ENCODE peak calls at places on chromosome 11, in seven cellular contexts. One of them, this sample, is unnamed.

GRCh38 chr11:72668645-72669347 is 5.4 kb downstream of the PDE2A start:
- DNase-seq in stomach: no peak
- DNase-seq in gastrocnemius medialis: no peak
- DNase-seq in uterus: no peak
- DNase-seq in breast epithelium: no peak
- DNase-seq in heart left ventricle: no peak
- DNase-seq in prostate gland: no peak
- DNase-seq in this sample: no peak

GRCh38 chr11:68677432-68677831 is 6.9 kb upstream of the GAL start:
- DNase-seq in heart left ventricle: peak
- DNase-seq in breast epithelium: peak
- DNase-seq in uterus: no peak
- DNase-seq in prostate gland: no peak
- DNase-seq in stomach: no peak
- DNase-seq in gastrocnemius medialis: no peak
- DNase-seq in this sample: no peak

GRCh38 chr11:8090756-8091155 is 9.7 kb downstream of the TUB start:
- DNase-seq in stomach: no peak
- DNase-seq in gastrocnemius medialis: no peak
- DNase-seq in heart left ventricle: no peak
- DNase-seq in breast epithelium: peak
- DNase-seq in uterus: no peak
- DNase-seq in prostate gland: no peak
- DNase-seq in this sample: no peak

GRCh38 chr11:60942970-60943565 is 8.9 kb downstream of the SLC15A3 start:
- DNase-seq in stomach: peak
- DNase-seq in uterus: no peak
- DNase-seq in heart left ventricle: no peak
- DNase-seq in breast epithelium: no peak
- DNase-seq in prostate gland: peak
- DNase-seq in gastrocnemius medialis: no peak
- DNase-seq in this sample: peak

GRCh38 chr11:110984147-110984546 is 261.4 kb upstream of the POU2AF2 start:
- DNase-seq in prostate gland: no peak
- DNase-seq in gastrocnemius medialis: no peak
- DNase-seq in stomach: no peak
- DNase-seq in uterus: no peak
- DNase-seq in breast epithelium: no peak
- DNase-seq in heart left ventricle: no peak
- DNase-seq in this sample: no peak

GRCh38 chr11:127451852-127452251 is 451.3 kb upstream of the KIRREL3 start:
- DNase-seq in heart left ventricle: peak
- DNase-seq in prostate gland: no peak
- DNase-seq in stomach: no peak
- DNase-seq in gastrocnemius medialis: no peak
- DNase-seq in uterus: peak
- DNase-seq in breast epithelium: no peak
- DNase-seq in this sample: no peak

GRCh38 chr11:78905756-78906155 is 331.1 kb upstream of the NARS2 start:
- DNase-seq in heart left ventricle: no peak
- DNase-seq in stomach: no peak
- DNase-seq in gastrocnemius medialis: peak
- DNase-seq in prostate gland: no peak
- DNase-seq in uterus: no peak
- DNase-seq in breast epithelium: no peak
- DNase-seq in this sample: no peak

GRCh38 chr11:82846037-82846383 is 54.2 kb downstream of the PRCP start:
- DNase-seq in heart left ventricle: no peak
- DNase-seq in uterus: no peak
- DNase-seq in breast epithelium: no peak
- DNase-seq in gastrocnemius medialis: no peak
- DNase-seq in stomach: no peak
- DNase-seq in prostate gland: no peak
- DNase-seq in this sample: no peak

GRCh38 chr11:60951909-60952741 is at the start of gene SLC15A3:
- DNase-seq in stomach: peak
- DNase-seq in breast epithelium: no peak
- DNase-seq in uterus: peak
- DNase-seq in gastrocnemius medialis: peak
- DNase-seq in heart left ventricle: peak
- DNase-seq in prostate gland: no peak
- DNase-seq in this sample: peak

GRCh38 chr11:71947498-71947897 is 18.7 kb downstream of the RNF121 start:
- DNase-seq in uterus: no peak
- DNase-seq in prostate gland: no peak
- DNase-seq in gastrocnemius medialis: no peak
- DNase-seq in heart left ventricle: no peak
- DNase-seq in breast epithelium: no peak
- DNase-seq in stomach: no peak
- DNase-seq in this sample: no peak

GRCh38 chr11:123654566-123655081 is at the start of gene SCN3B:
- DNase-seq in uterus: peak
- DNase-seq in prostate gland: peak
- DNase-seq in breast epithelium: peak
- DNase-seq in stomach: peak
- DNase-seq in gastrocnemius medialis: peak
- DNase-seq in heart left ventricle: peak
- DNase-seq in this sample: no peak

GRCh38 chr11:30788849-30789248 is 202.7 kb upstream of the MPPED2 start:
- DNase-seq in heart left ventricle: no peak
- DNase-seq in prostate gland: no peak
- DNase-seq in breast epithelium: no peak
- DNase-seq in gastrocnemius medialis: no peak
- DNase-seq in uterus: no peak
- DNase-seq in stomach: no peak
- DNase-seq in this sample: no peak

GRCh38 chr11:106286881-106287504 is 209.5 kb downstream of the AASDHPPT start:
- DNase-seq in gastrocnemius medialis: no peak
- DNase-seq in prostate gland: no peak
- DNase-seq in heart left ventricle: no peak
- DNase-seq in uterus: no peak
- DNase-seq in breast epithelium: no peak
- DNase-seq in stomach: no peak
- DNase-seq in this sample: no peak

GRCh38 chr11:124113890-124114289 is 1.4 kb upstream of the VWA5A start:
- DNase-seq in gastrocnemius medialis: no peak
- DNase-seq in heart left ventricle: no peak
- DNase-seq in breast epithelium: no peak
- DNase-seq in stomach: no peak
- DNase-seq in uterus: no peak
- DNase-seq in prostate gland: no peak
- DNase-seq in this sample: no peak

DNA sequence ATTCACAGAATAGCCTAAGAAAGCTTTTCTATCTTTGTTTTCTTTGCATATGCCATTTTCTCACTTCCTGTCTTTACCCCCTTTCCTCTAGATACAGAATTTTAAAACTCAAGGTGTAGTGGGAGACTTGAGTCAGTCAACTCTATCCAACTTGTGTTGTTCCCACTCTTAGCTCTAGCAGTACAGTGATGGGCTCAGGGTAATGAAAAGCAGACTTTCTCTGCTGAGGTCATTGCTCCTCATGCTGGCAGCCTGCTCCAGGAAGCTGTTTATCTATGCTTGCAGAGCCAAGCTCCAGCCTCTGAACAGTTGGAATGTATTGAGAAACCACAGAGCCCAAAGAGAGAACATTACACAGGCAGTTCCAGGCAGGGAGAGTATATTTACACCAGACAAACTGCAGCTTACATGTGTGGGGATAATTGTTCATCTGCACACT is 68.1 kb downstream of the CSTPP1 start:
- DNase-seq in gastrocnemius medialis: peak
- DNase-seq in prostate gland: peak
- DNase-seq in heart left ventricle: peak
- DNase-seq in stomach: peak
- DNase-seq in uterus: peak
- DNase-seq in breast epithelium: peak
- DNase-seq in this sample: peak
- H3K4me3 ChIP-seq in gastrocnemius medialis: no peak
- H3K4me3 ChIP-seq in prostate gland: no peak
- H3K4me3 ChIP-seq in heart left ventricle: no peak
- H3K4me3 ChIP-seq in stomach: no peak
- H3K4me3 ChIP-seq in uterus: no peak
- H3K4me3 ChIP-seq in breast epithelium: no peak
- H3K4me3 ChIP-seq in this sample: no peak

DNA sequence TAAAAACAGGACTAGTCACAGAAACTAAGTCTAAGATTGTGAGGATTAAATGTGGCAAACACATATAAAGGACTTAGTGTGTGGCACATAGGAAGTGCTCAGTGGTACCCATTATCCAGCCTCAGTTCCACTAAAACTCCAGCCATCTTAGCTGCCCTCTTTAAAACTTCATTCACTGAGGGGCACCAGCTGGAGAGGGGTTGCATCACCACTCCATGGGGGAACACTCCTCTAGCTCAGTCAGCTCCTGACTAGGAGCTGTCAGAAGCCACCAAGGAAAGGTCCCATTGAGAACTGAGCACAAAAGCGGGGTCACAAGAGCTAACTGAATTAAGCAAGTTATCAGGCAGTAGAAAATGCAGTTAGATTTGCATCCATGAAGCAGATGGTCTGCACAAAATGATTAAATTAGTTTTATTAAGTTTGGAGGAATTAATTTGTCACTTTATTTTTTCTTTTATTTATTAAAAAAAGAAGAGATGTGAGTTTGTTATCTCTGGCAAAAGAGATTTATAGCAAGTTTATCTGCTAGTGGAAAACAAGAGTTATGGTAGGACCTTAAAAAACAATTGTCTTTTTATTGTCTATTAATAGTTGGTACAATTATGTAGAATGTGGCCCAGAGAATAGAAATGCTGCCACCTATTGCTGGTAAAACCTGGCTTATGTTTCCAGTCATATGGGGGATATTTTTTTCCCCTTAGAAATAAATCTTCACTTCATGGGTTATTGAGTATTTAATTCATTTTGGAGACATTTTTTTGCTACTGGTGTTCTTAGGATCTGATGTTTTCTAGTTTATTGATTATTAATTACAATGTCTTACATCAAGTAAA is 95.7 kb downstream of the NAV2 start:
- DNase-seq in prostate gland: no peak
- DNase-seq in gastrocnemius medialis: no peak
- DNase-seq in heart left ventricle: no peak
- DNase-seq in breast epithelium: no peak
- DNase-seq in stomach: no peak
- DNase-seq in uterus: no peak
- DNase-seq in this sample: no peak
- TF ChIP-seq CTCF in prostate gland: no peak
- TF ChIP-seq CTCF in gastrocnemius medialis: no peak
- TF ChIP-seq CTCF in heart left ventricle: peak
- TF ChIP-seq CTCF in breast epithelium: no peak
- TF ChIP-seq CTCF in stomach: no peak
- TF ChIP-seq CTCF in uterus: no peak
- TF ChIP-seq CTCF in this sample: no peak

GRCh38 chr11:66051766-66052663 is at the start of gene SF3B2:
- DNase-seq in prostate gland: peak
- DNase-seq in heart left ventricle: peak
- DNase-seq in stomach: peak
- DNase-seq in breast epithelium: peak
- DNase-seq in gastrocnemius medialis: peak
- DNase-seq in uterus: peak
- DNase-seq in this sample: peak
- TF ChIP-seq POLR2A in prostate gland: peak
- TF ChIP-seq POLR2A in heart left ventricle: no peak
- TF ChIP-seq POLR2A in stomach: no peak
- TF ChIP-seq POLR2A in breast epithelium: peak
- TF ChIP-seq POLR2A in gastrocnemius medialis: peak
- TF ChIP-seq POLR2A in uterus: peak
- TF ChIP-seq POLR2A in this sample: no peak

DNA sequence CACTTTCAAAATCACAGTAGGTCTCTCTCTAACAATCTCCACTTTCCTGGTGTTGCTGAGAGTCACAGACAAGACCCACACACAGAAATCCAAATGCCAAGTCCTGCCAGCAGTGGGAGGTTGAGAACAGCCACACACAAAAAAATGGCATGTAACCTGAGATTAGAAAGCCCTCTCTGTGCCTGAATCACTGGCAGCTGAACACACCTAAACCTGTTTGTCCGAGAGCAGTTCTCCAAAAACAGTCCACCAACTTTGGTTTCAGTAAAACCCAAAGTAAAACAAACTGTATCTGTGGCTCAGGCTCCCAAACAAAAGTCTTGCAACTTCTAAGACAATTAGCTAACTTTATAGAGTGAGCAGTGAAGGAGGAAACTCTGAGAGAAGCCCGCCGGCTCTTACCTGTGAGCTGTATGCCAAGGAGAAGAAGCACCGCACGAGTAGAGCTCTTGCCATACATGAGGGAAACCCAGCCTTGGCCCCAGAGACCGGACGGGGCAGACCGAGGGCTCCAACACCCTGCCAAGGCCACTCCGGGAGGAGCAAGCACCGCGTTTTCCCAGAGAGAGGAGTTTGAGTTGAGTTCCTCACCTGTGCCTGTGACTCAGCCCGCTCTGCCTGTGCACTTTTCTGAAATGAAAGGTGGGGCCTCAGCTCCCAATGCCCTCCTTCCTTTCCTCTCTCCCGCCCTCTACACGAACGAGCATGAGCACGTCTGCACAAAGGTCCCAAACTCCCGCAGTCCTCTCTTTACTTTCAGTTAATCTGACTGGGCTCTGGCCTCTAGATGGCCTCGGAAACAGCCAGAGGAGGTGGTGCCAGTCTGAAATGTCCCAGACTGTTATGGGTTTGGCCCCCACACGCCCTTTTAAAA is at the start of gene MPZL2:
- DNase-seq in uterus: no peak
- DNase-seq in prostate gland: peak
- DNase-seq in breast epithelium: peak
- DNase-seq in heart left ventricle: peak
- DNase-seq in gastrocnemius medialis: no peak
- DNase-seq in stomach: peak
- DNase-seq in this sample: peak
- H3K4me3 ChIP-seq in uterus: peak
- H3K4me3 ChIP-seq in prostate gland: peak
- H3K4me3 ChIP-seq in breast epithelium: peak
- H3K4me3 ChIP-seq in heart left ventricle: peak
- H3K4me3 ChIP-seq in gastrocnemius medialis: peak
- H3K4me3 ChIP-seq in stomach: peak
- H3K4me3 ChIP-seq in this sample: peak

GRCh38 chr11:2885017-2885675 is 429 bp downstream of the CDKN1C start:
- DNase-seq in breast epithelium: no peak
- DNase-seq in gastrocnemius medialis: no peak
- DNase-seq in uterus: peak
- DNase-seq in prostate gland: peak
- DNase-seq in stomach: peak
- DNase-seq in heart left ventricle: peak
- DNase-seq in this sample: no peak

GRCh38 chr11:2885676-2886081 is at the start of gene CDKN1C:
- DNase-seq in uterus: peak
- DNase-seq in heart left ventricle: peak
- DNase-seq in gastrocnemius medialis: peak
- DNase-seq in prostate gland: peak
- DNase-seq in stomach: peak
- DNase-seq in breast epithelium: peak
- DNase-seq in this sample: peak

GRCh38 chr11:2887526-2888195 is 2.1 kb upstream of the CDKN1C start:
- DNase-seq in uterus: no peak
- DNase-seq in prostate gland: no peak
- DNase-seq in breast epithelium: no peak
- DNase-seq in stomach: no peak
- DNase-seq in heart left ventricle: no peak
- DNase-seq in gastrocnemius medialis: no peak
- DNase-seq in this sample: no peak

GRCh38 chr11:2886936-2887335 is 1.4 kb upstream of the CDKN1C start:
- DNase-seq in prostate gland: no peak
- DNase-seq in stomach: no peak
- DNase-seq in gastrocnemius medialis: no peak
- DNase-seq in uterus: no peak
- DNase-seq in breast epithelium: no peak
- DNase-seq in heart left ventricle: no peak
- DNase-seq in this sample: no peak

GRCh38 chr11:2886191-2886894 is 768 bp upstream of the CDKN1C start:
- DNase-seq in heart left ventricle: peak
- DNase-seq in uterus: peak
- DNase-seq in breast epithelium: no peak
- DNase-seq in gastrocnemius medialis: no peak
- DNase-seq in stomach: no peak
- DNase-seq in prostate gland: no peak
- DNase-seq in this sample: no peak
- TF ChIP-seq CTCF in heart left ventricle: peak
- TF ChIP-seq CTCF in uterus: peak
- TF ChIP-seq CTCF in breast epithelium: no peak
- TF ChIP-seq CTCF in gastrocnemius medialis: peak
- TF ChIP-seq CTCF in stomach: no peak
- TF ChIP-seq CTCF in prostate gland: no peak
- TF ChIP-seq CTCF in this sample: no peak

This sample was measured in lower leg skin.